ENCODE peak calls at places on chromosomes 6 and 20, in seven cellular contexts. K is cardiac muscle cell; T is BJ; F is ovary; Q is CD8-positive, alpha-beta T cell; R is tibial nerve; Y is psoas muscle. P is an unnamed sample. For H3K36me3, the result is how much of the 10 kb centered on the place peaks cover.

GRCh38 chr6:132054525-132054924 is 103.4 kb upstream of the CCN2 start:
- DNase-seq in K (no peak), T (no peak), F (no peak), Q (no peak), R (no peak), Y (no peak), P (no peak)

GRCh38 chr6:130862370-130862769 is 35.2 kb downstream of the SMLR1 start:
- DNase-seq in K (no peak), T (no peak), F (no peak), Q (no peak), R (no peak), Y (no peak), P (no peak)

GRCh38 chr6:82085701-82086100 is 161.8 kb downstream of the IBTK start:
- DNase-seq in K (no peak), T (no peak), F (no peak), Q (no peak), R (no peak), Y (no peak), P (no peak)

GRCh38 chr6:100493206-100493888 is 28.6 kb upstream of the SIM1 start:
- DNase-seq in K (no peak), T (no peak), F (no peak), Q (no peak), R (no peak), Y (no peak), P (no peak)

GRCh38 chr20:38692436-38693411 is 31.6 kb upstream of the SLC32A1 start:
- DNase-seq in K (peak), T (no peak), F (peak), Q (peak), R (peak), Y (no peak), P (peak)

GRCh38 chr20:1341561-1342265 is 12.8 kb upstream of the SDCBP2 start:
- DNase-seq in K (peak), T (no peak), F (no peak), Q (no peak), R (no peak), Y (no peak), P (no peak)

GRCh38 chr6:40950986-40951730 is 87.9 kb downstream of the UNC5CL start:
- DNase-seq in K (no peak), T (peak), F (no peak), Q (no peak), R (no peak), Y (no peak), P (no peak)

GRCh38 chr6:157034433-157035230 is 257.5 kb downstream of the ARID1B start:
- DNase-seq in K (peak), T (no peak), F (no peak), Q (no peak), R (no peak), Y (no peak), P (peak)

GRCh38 chr6:130482645-130483390 is 117.0 kb downstream of the TMEM200A start:
- DNase-seq in K (peak), T (no peak), F (no peak), Q (no peak), R (no peak), Y (no peak), P (no peak)

GRCh38 chr6:130457605-130458004 is 91.8 kb downstream of the TMEM200A start:
- DNase-seq in K (no peak), T (no peak), F (no peak), Q (no peak), R (no peak), Y (no peak), P (no peak)

GRCh38 chr6:152478377-152479010 is 158.7 kb downstream of the SYNE1 start:
- DNase-seq in K (no peak), T (no peak), F (no peak), Q (no peak), R (no peak), Y (no peak), P (no peak)

GRCh38 chr6:161100072-161100471 is 108.5 kb downstream of the MAP3K4 start:
- DNase-seq in K (no peak), T (no peak), F (no peak), Q (no peak), R (no peak), Y (no peak), P (no peak)

GRCh38 chr6:16585805-16586204 is 175.5 kb downstream of the ATXN1 start:
- DNase-seq in K (peak), T (no peak), F (no peak), Q (no peak), R (peak), Y (no peak), P (no peak)

GRCh38 chr20:5947276-5947675 is 3.1 kb downstream of the TRMT6 start:
- DNase-seq in K (no peak), T (no peak), F (no peak), Q (no peak), R (no peak), Y (no peak), P (no peak)

GRCh38 chr6:53582963-53583362 is 38.1 kb upstream of the GCLC start:
- DNase-seq in K (no peak), T (no peak), F (no peak), Q (no peak), R (no peak), Y (no peak), P (no peak)

GRCh38 chr20:40688129-40689099 is 622 bp downstream of the MAFB start:
- DNase-seq in K (no peak), T (no peak), F (no peak), Q (no peak), R (no peak), Y (peak), P (no peak)

GRCh38 chr6:161259302-161259701 is 14.6 kb downstream of the AGPAT4 start:
- DNase-seq in K (no peak), T (no peak), F (no peak), Q (no peak), R (no peak), Y (no peak), P (no peak)

GRCh38 chr6:79946242-79946641 is 1.1 kb downstream of the ELOVL4 start:
- DNase-seq in K (peak), T (no peak), F (no peak), Q (peak), R (no peak), Y (no peak), P (peak)

GRCh38 chr6:144335914-144336313 is 50.8 kb downstream of the UTRN start:
- DNase-seq in K (no peak), T (no peak), F (no peak), Q (peak), R (no peak), Y (no peak), P (peak)

GRCh38 chr6:6931047-6932025 is 176.4 kb upstream of the RREB1 start:
- DNase-seq in K (no peak), T (no peak), F (no peak), Q (no peak), R (no peak), Y (no peak), P (no peak)

GRCh38 chr6:39018103-39018502 is 30.5 kb upstream of the GLP1R start:
- DNase-seq in K (no peak), T (no peak), F (no peak), Q (no peak), R (no peak), Y (no peak), P (no peak)

GRCh38 chr20:50534567-50534966 is 24.4 kb downstream of the PTPN1 start:
- DNase-seq in K (peak), T (peak), F (no peak), Q (no peak), R (no peak), Y (peak), P (no peak)

GRCh38 chr6:100078509-100078908 is 84.5 kb upstream of the MCHR2 start:
- DNase-seq in K (peak), T (no peak), F (no peak), Q (no peak), R (no peak), Y (peak), P (no peak)

GRCh38 chr6:108348655-108349349 is 53.9 kb downstream of the AFG1L start:
- DNase-seq in K (no peak), T (no peak), F (no peak), Q (no peak), R (no peak), Y (no peak), P (no peak)

GRCh38 chr6:15502451-15503345 is 160.1 kb downstream of the DTNBP1 start:
- DNase-seq in K (peak), T (no peak), F (no peak), Q (no peak), R (no peak), Y (no peak), P (no peak)

GRCh38 chr6:164947174-164947573 is 362.2 kb downstream of the C6orf118 start:
- DNase-seq in K (no peak), T (no peak), F (no peak), Q (no peak), R (no peak), Y (no peak), P (no peak)

GRCh38 chr6:167306401-167306998 is 15.4 kb downstream of the UNC93A start:
- DNase-seq in K (peak), T (no peak), F (no peak), Q (no peak), R (no peak), Y (no peak), P (no peak)

GRCh38 chr6:74651948-74652347 is 553.9 kb downstream of the COL12A1 start:
- DNase-seq in K (peak), T (no peak), F (no peak), Q (no peak), R (no peak), Y (no peak), P (no peak)

GRCh38 chr6:45922728-45923351 is 92.8 kb downstream of the CLIC5 start:
- DNase-seq in K (peak), T (no peak), F (peak), Q (peak), R (peak), Y (peak), P (peak)

GRCh38 chr20:47576516-47577033 is 74.9 kb downstream of the NCOA3 start:
- DNase-seq in K (peak), T (peak), F (peak), Q (no peak), R (peak), Y (no peak), P (no peak)

GRCh38 chr20:44067650-44068081 is 119.3 kb downstream of the JPH2 start:
- DNase-seq in K (no peak), T (no peak), F (no peak), Q (no peak), R (no peak), Y (no peak), P (no peak)

GRCh38 chr20:22805219-22805618 is 220.8 kb upstream of the FOXA2 start:
- DNase-seq in K (peak), T (peak), F (no peak), Q (no peak), R (no peak), Y (peak), P (no peak)

GRCh38 chr6:53359843-53360834 is 11.4 kb upstream of the ELOVL5 start:
- DNase-seq in K (peak), T (no peak), F (no peak), Q (no peak), R (no peak), Y (no peak), P (peak)

GRCh38 chr6:29490552-29490951 is 2.8 kb upstream of the MAS1L start:
- DNase-seq in K (no peak), T (no peak), F (no peak), Q (no peak), R (no peak), Y (no peak), P (no peak)

GRCh38 chr6:105192707-105193465 is 13.1 kb upstream of the POPDC3 start:
- DNase-seq in K (peak), T (no peak), F (no peak), Q (no peak), R (no peak), Y (no peak), P (no peak)

GRCh38 chr6:99841297-99841696 is 152.7 kb downstream of the MCHR2 start:
- DNase-seq in K (no peak), T (no peak), F (no peak), Q (no peak), R (no peak), Y (no peak), P (no peak)

DNA sequence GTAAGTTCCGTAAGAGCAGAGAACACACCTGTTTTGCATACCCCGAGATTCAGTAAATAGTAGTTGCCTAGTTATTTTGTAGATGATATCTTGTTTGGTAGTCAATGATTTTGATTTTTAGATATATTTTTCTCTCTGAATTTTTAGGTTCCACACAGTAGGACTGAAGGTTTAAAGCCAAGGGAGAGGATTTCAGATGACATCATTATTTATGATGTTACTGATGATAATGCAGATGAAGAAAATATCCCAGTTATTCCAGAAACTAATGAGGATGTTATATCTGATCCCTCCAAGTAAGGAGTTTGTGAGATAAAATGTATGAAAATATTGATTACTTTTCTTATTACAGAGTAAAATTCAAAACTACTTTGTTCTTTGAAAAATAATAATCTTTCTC is 22.6 kb downstream of the HSF2 start:
- DNase-seq in K (no peak), T (no peak), F (no peak), Q (no peak), R (no peak), Y (no peak), P (no peak)
- H3K4me3 ChIP-seq in K (no peak), T (no peak), F (no peak), Q (no peak), R (no peak), Y (no peak), P (no peak)

GRCh38 chr6:36867471-36868224 is 7.0 kb downstream of the PPIL1 start:
- DNase-seq in K (no peak), T (no peak), F (no peak), Q (no peak), R (no peak), Y (no peak), P (no peak)
- H3K36me3 ChIP-seq in K (under half), T (under half), F (under half), Q (under half), R (half or more), Y (half or more), P (under half)

GRCh38 chr20:64048402-64049044 is 916 bp downstream of the SOX18 start:
- DNase-seq in K (peak), T (no peak), F (no peak), Q (no peak), R (no peak), Y (no peak), P (no peak)

GRCh38 chr20:64050261-64051032 is 1.0 kb upstream of the SOX18 start:
- DNase-seq in K (no peak), T (no peak), F (no peak), Q (no peak), R (no peak), Y (no peak), P (no peak)

GRCh38 chr20:64049060-64049886 is at the start of gene SOX18:
- DNase-seq in K (peak), T (no peak), F (no peak), Q (no peak), R (no peak), Y (no peak), P (no peak)

GRCh38 chr20:64051033-64051452 is 1.6 kb upstream of the SOX18 start:
- DNase-seq in K (no peak), T (no peak), F (no peak), Q (no peak), R (no peak), Y (no peak), P (no peak)

DNA sequence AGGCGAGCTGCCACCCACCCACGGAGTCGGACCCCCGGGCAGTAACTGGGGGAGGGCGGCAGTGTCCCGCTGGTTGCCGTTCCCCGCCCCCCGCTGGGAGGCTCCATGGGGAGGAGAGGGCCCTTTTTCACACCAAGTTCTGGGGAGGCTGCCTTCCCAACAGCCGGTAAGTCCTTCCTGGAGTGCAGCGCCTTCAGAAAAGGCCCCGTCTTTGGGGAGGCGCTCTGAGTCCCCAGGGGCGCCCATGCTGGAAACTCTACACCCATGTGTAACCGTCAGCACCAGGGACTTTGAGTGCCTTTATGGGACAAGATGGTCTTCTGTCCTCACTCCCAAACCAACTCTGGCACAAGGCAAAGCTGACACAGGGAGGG is 435 bp upstream of the SOX18 start:
- DNase-seq in K (peak), T (no peak), F (no peak), Q (no peak), R (no peak), Y (no peak), P (no peak)
- H3K4me3 ChIP-seq in K (peak), T (peak), F (peak), Q (no peak), R (no peak), Y (peak), P (no peak)

GRCh38 chr20:24761220-24762065 is 187.6 kb upstream of the CST7 start:
- DNase-seq in K (no peak), T (no peak), F (no peak), Q (no peak), R (no peak), Y (no peak), P (no peak)

GRCh38 chr20:24762371-24762770 is 186.7 kb upstream of the CST7 start:
- DNase-seq in K (no peak), T (no peak), F (no peak), Q (no peak), R (no peak), Y (no peak), P (no peak)

GRCh38 chr20:24764027-24764797 is 184.9 kb upstream of the CST7 start:
- DNase-seq in K (no peak), T (no peak), F (no peak), Q (no peak), R (no peak), Y (no peak), P (no peak)

GRCh38 chr20:24763386-24764026 is 185.6 kb upstream of the CST7 start:
- DNase-seq in K (no peak), T (no peak), F (no peak), Q (no peak), R (no peak), Y (no peak), P (no peak)

GRCh38 chr20:24762791-24763350 is 186.2 kb upstream of the CST7 start:
- DNase-seq in K (no peak), T (no peak), F (no peak), Q (no peak), R (no peak), Y (no peak), P (no peak)
- H3K36me3 ChIP-seq in K (under half), T (under half), F (under half), Q (under half), R (under half), Y (under half), P (under half)

GRCh38 chr6:32149932-32150920 is 1.5 kb downstream of the PRRT1 start:
- DNase-seq in K (no peak), T (no peak), F (peak), Q (no peak), R (no peak), Y (no peak), P (no peak)

GRCh38 chr6:32148289-32148688 is 3.5 kb downstream of the PRRT1 start:
- DNase-seq in K (no peak), T (no peak), F (peak), Q (no peak), R (no peak), Y (no peak), P (no peak)

GRCh38 chr6:32147401-32148132 is 4.2 kb downstream of the PRRT1 start:
- DNase-seq in K (no peak), T (no peak), F (no peak), Q (no peak), R (no peak), Y (no peak), P (no peak)

GRCh38 chr6:32149577-32149845 is 2.2 kb downstream of the PRRT1 start:
- DNase-seq in K (no peak), T (no peak), F (no peak), Q (no peak), R (no peak), Y (no peak), P (no peak)

GRCh38 chr6:32148722-32149576 is 2.8 kb downstream of the PRRT1 start:
- DNase-seq in K (no peak), T (no peak), F (peak), Q (peak), R (peak), Y (peak), P (peak)
- H3K4me3 ChIP-seq in K (no peak), T (no peak), F (no peak), Q (no peak), R (no peak), Y (peak), P (no peak)

DNA sequence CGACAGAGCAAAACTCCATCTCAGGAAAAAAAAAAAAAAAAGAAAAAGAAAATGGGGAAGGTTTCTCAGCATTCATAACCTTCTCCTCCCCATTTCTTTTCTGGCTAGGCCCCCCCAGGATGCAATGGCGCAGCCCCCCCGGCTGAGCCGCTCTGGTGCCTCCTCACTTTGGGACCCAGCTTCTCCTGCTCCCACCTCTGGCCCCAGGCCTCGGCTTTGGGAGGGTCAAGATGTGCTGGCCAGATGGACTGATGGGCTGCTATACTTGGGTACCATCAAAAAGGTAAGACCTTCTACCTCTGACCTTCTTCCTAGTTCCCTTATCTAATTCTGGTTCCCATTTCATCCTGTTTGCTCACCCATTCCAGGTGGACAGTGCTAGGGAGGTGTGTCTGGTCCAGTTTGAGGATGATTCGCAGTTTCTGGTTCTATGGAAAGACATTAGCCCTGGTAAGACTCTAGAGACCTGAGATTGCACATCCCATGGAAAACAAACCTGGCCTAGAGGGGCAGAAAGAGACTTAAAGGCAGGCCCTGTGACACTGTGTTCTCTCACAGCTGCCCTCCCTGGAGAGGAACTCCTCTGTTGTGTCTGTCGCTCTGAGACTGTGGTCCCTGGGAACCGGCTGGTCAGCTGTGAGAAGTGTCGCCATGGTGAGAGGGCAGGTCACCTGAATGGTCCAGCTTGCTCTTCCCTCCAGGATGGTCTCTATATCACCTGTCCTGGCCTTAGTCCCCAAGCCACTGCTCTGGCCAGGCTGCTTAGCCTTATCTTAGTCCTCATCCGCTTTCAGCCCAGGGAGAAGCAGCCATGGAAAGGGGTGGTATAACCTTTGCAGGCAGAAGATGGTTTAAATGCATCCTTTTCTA is 1.6 kb downstream of the PHF1 start:
- DNase-seq in K (no peak), T (no peak), F (no peak), Q (no peak), R (no peak), Y (no peak), P (peak)
- H3K36me3 ChIP-seq in K (under half), T (under half), F (under half), Q (under half), R (under half), Y (under half), P (under half)

DNA sequence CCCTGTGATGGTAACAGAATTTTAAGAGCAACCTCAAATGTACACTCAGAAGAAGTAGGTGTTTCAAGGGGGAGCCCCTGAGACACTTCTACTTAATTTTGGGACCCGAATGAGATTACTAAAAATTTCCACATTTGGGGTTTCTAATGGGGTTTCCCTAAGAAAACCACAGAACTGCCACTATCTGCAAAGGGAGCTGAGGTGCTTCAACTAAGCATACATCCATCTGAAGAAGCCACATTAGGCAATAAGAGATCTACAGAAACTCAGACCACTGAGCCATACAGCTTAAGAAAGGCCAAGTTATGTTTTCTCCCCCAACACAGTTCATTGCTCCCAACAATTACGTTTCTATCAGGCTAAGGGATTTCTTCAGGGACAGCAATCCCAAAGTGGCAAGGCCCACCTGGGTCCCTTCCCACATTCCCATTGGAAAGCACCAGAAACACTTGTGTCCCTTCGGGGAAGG is 5.2 kb downstream of the BCL2L1 start:
- DNase-seq in K (no peak), T (no peak), F (no peak), Q (no peak), R (no peak), Y (no peak), P (peak)
- H3K4me3 ChIP-seq in K (no peak), T (no peak), F (no peak), Q (no peak), R (no peak), Y (peak), P (no peak)

P was measured in CD4-positive, alpha-beta memory T cell.